ENCODE peak calls at places on chromosomes 7 and 10, in eight cellular contexts. S, Y, D, W, V, E, T and U are unnamed samples.

GRCh38 chr10:70348228-70348850 is 34.1 kb downstream of the LRRC20 start:
- DNase-seq in Y (no peak), E (no peak), D (no peak), W (no peak), V (no peak), T (peak; percentile 47), S (peak; percentile 23), U (no peak)

GRCh38 chr10:64329510-64329909 is 808.3 kb downstream of the REEP3 start:
- DNase-seq in D (no peak), Y (no peak), V (no peak), T (no peak), W (no peak), E (no peak), S (no peak), U (no peak)

GRCh38 chr7:20269726-20270125 is 52.5 kb upstream of the MACC1 start:
- DNase-seq in S (no peak), D (no peak), Y (no peak), V (no peak), E (no peak), W (no peak), T (no peak), U (no peak)

GRCh38 chr7:117759950-117760640 is 113.1 kb downstream of the CTTNBP2 start:
- DNase-seq in Y (no peak), E (no peak), V (no peak), W (no peak), S (no peak), T (no peak), D (no peak), U (no peak)

GRCh38 chr7:36734731-36735130 is 10.4 kb upstream of the AOAH start:
- DNase-seq in E (no peak), S (no peak), V (no peak), Y (no peak), T (no peak), D (no peak), W (no peak), U (no peak)

GRCh38 chr7:55458351-55458750 is 93.2 kb downstream of the LANCL2 start:
- DNase-seq in E (no peak), W (no peak), T (no peak), S (no peak), Y (no peak), D (no peak), V (no peak), U (no peak)

GRCh38 chr7:100485514-100485913 is 1.8 kb downstream of the NYAP1 start:
- DNase-seq in V (no peak), W (no peak), E (no peak), S (no peak), Y (no peak), T (no peak), D (peak; percentile 55), U (no peak)

GRCh38 chr10:133324198-133324792 is 12.4 kb downstream of the CALY start:
- DNase-seq in D (peak; percentile 45), S (peak; percentile 44), T (peak; percentile 85), Y (peak; percentile 28), E (no peak), W (no peak), V (no peak), U (peak; percentile 75)

GRCh38 chr10:78750418-78750817 is 318.3 kb upstream of the ZMIZ1 start:
- DNase-seq in D (no peak), E (no peak), V (no peak), S (no peak), Y (no peak), W (no peak), T (no peak), U (no peak)

GRCh38 chr7:17506090-17506489 is 207.6 kb downstream of the AHR start:
- DNase-seq in Y (no peak), S (no peak), D (no peak), V (no peak), W (no peak), E (peak; percentile 66), T (no peak), U (no peak)

GRCh38 chr10:77501846-77502251 is 135.8 kb downstream of the KCNMA1 start:
- DNase-seq in D (no peak), V (no peak), T (no peak), W (no peak), Y (no peak), E (no peak), S (no peak), U (no peak)

GRCh38 chr10:2953495-2953894 is 113.9 kb upstream of the PFKP start:
- DNase-seq in Y (no peak), W (no peak), T (no peak), S (no peak), D (no peak), E (no peak), V (no peak), U (no peak)

GRCh38 chr10:5566606-5567005 is 41.8 kb downstream of the CALML3 start:
- DNase-seq in D (no peak), V (no peak), Y (no peak), W (no peak), S (no peak), E (no peak), T (no peak), U (no peak)

GRCh38 chr7:113582471-113582870 is 336.3 kb downstream of the PPP1R3A start:
- DNase-seq in E (no peak), T (no peak), Y (no peak), V (no peak), D (no peak), W (no peak), S (no peak), U (no peak)

GRCh38 chr7:157044151-157044687 is 33.8 kb upstream of the MNX1 start:
- DNase-seq in W (no peak), Y (no peak), T (no peak), V (no peak), E (no peak), D (no peak), S (no peak), U (no peak)

GRCh38 chr10:119087271-119087897 is 6.8 kb upstream of the EIF3A start:
- DNase-seq in Y (no peak), E (no peak), S (no peak), D (no peak), W (no peak), V (no peak), T (no peak), U (no peak)

GRCh38 chr10:100746413-100746931 is 1.1 kb downstream of the PAX2 start:
- DNase-seq in S (no peak), W (no peak), T (no peak), D (no peak), V (no peak), Y (no peak), E (no peak), U (no peak)

GRCh38 chr10:126041804-126042231 is 145.5 kb downstream of the FANK1 start:
- DNase-seq in Y (peak; percentile 45), S (peak; percentile 93), E (peak; percentile 95), D (no peak), W (peak; percentile 96), T (peak; percentile 78), V (peak; percentile 94), U (peak; percentile 91)

GRCh38 chr10:126037946-126038345 is 141.6 kb downstream of the FANK1 start:
- DNase-seq in V (no peak), E (no peak), Y (no peak), S (no peak), D (no peak), W (no peak), T (no peak), U (no peak)

GRCh38 chr10:126042906-126043305 is 146.5 kb downstream of the FANK1 start:
- DNase-seq in Y (no peak), W (no peak), S (no peak), T (no peak), E (no peak), V (no peak), D (no peak), U (no peak)

GRCh38 chr10:126042354-126042753 is 146.0 kb downstream of the FANK1 start:
- DNase-seq in Y (no peak), T (no peak), S (no peak), D (no peak), W (no peak), V (no peak), E (no peak), U (no peak)

GRCh38 chr10:126043389-126043788 is 147.0 kb downstream of the FANK1 start:
- DNase-seq in E (no peak), Y (no peak), T (no peak), V (no peak), W (no peak), S (no peak), D (no peak), U (no peak)
- H3K4me1 ChIP-seq in E (peaks cover 13% of the 10 kb centered on the region), Y (peaks cover 10% of the 10 kb centered on the region), T (no peaks in the 10 kb centered on the region), V (peaks cover 14% of the 10 kb centered on the region), W (peaks cover 26% of the 10 kb centered on the region), S (peaks cover 30% of the 10 kb centered on the region), D (peaks cover 4% of the 10 kb centered on the region), U (peaks cover 24% of the 10 kb centered on the region)

DNA sequence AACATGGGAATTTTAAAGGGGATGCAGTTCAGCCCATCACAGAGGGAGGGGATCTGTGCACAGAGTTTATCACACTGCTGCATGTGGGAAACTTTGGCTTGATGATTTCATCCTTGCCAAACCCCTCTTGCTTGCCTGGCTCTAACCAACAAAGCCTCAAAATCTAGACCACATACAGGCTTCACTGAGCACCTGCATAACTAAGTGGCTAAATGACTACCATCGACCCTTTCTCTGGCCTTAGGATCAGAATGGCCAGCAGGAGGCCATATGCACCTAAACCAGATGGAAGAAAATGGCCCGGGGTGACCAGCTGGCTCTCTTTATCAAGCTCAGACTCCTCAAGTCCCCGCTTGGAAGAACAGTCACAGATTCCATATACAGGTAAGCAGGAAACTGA is 15.6 kb upstream of the ZNF25 start:
- DNase-seq in Y (no peak), D (no peak), E (no peak), W (no peak), V (no peak), S (no peak), T (no peak), U (no peak)
- TF ChIP-seq CTCF in Y (no peak), D (no peak), E (no peak), W (no peak), V (no peak), S (no peak), T (no peak), U (no peak)

GRCh38 chr7:28687631-28688030 is 270.5 kb downstream of the TRIL start:
- DNase-seq in Y (no peak), T (no peak), D (no peak), E (no peak), W (no peak), V (no peak), S (no peak), U (no peak)
- H3K4me1 ChIP-seq in Y (peaks cover 18% of the 10 kb centered on the region), T (peaks cover 9% of the 10 kb centered on the region), D (no peaks in the 10 kb centered on the region), E (peaks cover 19% of the 10 kb centered on the region), W (peaks cover 37% of the 10 kb centered on the region), V (peaks cover 42% of the 10 kb centered on the region), S (peaks cover 56% of the 10 kb centered on the region), U (peaks cover 39% of the 10 kb centered on the region)

GRCh38 chr10:107409517-107409916 is 245.0 kb upstream of the SORCS1 start:
- DNase-seq in Y (no peak), W (no peak), S (no peak), E (no peak), D (no peak), T (no peak), V (no peak), U (no peak)
- TF ChIP-seq CTCF in Y (no peak), W (peak; percentile 12), S (peak; percentile 10), E (peak; percentile 47), D (no peak), T (peak; percentile 57), V (no peak), U (peak; percentile 23)